ENCODE peak calls at places on chromosome 17, in eight cellular contexts. One of them, this sample, is unnamed.

GRCh38 chr17:11300738-11301137 is 59.7 kb downstream of the SHISA6 start:
- DNase-seq in GM20000: no peak
- DNase-seq in prostate gland: no peak
- DNase-seq in coronary artery: no peak
- DNase-seq in body of pancreas: no peak
- DNase-seq in upper lobe of right lung: no peak
- DNase-seq in ovary: no peak
- DNase-seq in RWPE1: no peak
- DNase-seq in this sample: no peak

GRCh38 chr17:81832608-81833159 is 407 bp downstream of the MCRIP1 start:
- DNase-seq in body of pancreas: peak; percentile 42
- DNase-seq in GM20000: peak; percentile 67
- DNase-seq in upper lobe of right lung: peak; percentile 81
- DNase-seq in RWPE1: no peak
- DNase-seq in coronary artery: peak; percentile 81
- DNase-seq in prostate gland: no peak
- DNase-seq in ovary: peak; percentile 47
- DNase-seq in this sample: peak; percentile 67

GRCh38 chr17:46117117-46117516 is 76.1 kb downstream of the KANSL1 start:
- DNase-seq in coronary artery: no peak
- DNase-seq in prostate gland: no peak
- DNase-seq in body of pancreas: no peak
- DNase-seq in ovary: no peak
- DNase-seq in upper lobe of right lung: no peak
- DNase-seq in GM20000: no peak
- DNase-seq in RWPE1: no peak
- DNase-seq in this sample: no peak

GRCh38 chr17:43661699-43662431 is at the start of gene MEOX1:
- DNase-seq in ovary: no peak
- DNase-seq in coronary artery: no peak
- DNase-seq in body of pancreas: no peak
- DNase-seq in upper lobe of right lung: no peak
- DNase-seq in prostate gland: no peak
- DNase-seq in GM20000: peak; percentile 66
- DNase-seq in RWPE1: peak; percentile 71
- DNase-seq in this sample: peak; percentile 72

GRCh38 chr17:61416211-61416539 is 16.5 kb downstream of the TBX2 start:
- DNase-seq in prostate gland: no peak
- DNase-seq in coronary artery: no peak
- DNase-seq in ovary: no peak
- DNase-seq in RWPE1: no peak
- DNase-seq in body of pancreas: no peak
- DNase-seq in upper lobe of right lung: no peak
- DNase-seq in GM20000: peak; percentile 18
- DNase-seq in this sample: no peak

GRCh38 chr17:12301551-12301950 is 280.9 kb downstream of the MAP2K4 start:
- DNase-seq in ovary: no peak
- DNase-seq in coronary artery: no peak
- DNase-seq in RWPE1: no peak
- DNase-seq in prostate gland: no peak
- DNase-seq in GM20000: no peak
- DNase-seq in body of pancreas: no peak
- DNase-seq in upper lobe of right lung: no peak
- DNase-seq in this sample: no peak

GRCh38 chr17:41917957-41918391 is 777 bp downstream of the ACLY start:
- DNase-seq in coronary artery: peak; percentile 79
- DNase-seq in body of pancreas: peak; percentile 61
- DNase-seq in upper lobe of right lung: peak; percentile 82
- DNase-seq in RWPE1: peak; percentile 30
- DNase-seq in prostate gland: peak; percentile 44
- DNase-seq in ovary: peak; percentile 79
- DNase-seq in GM20000: peak; percentile 32
- DNase-seq in this sample: no peak

GRCh38 chr17:6456914-6457687 is 12.8 kb downstream of the PIMREG start:
- DNase-seq in RWPE1: peak; percentile 53
- DNase-seq in GM20000: no peak
- DNase-seq in ovary: peak; percentile 24
- DNase-seq in upper lobe of right lung: peak; percentile 38
- DNase-seq in coronary artery: no peak
- DNase-seq in prostate gland: no peak
- DNase-seq in body of pancreas: no peak
- DNase-seq in this sample: no peak

GRCh38 chr17:60524463-60525346 is 1.3 kb downstream of the APPBP2 start:
- DNase-seq in prostate gland: no peak
- DNase-seq in RWPE1: no peak
- DNase-seq in body of pancreas: no peak
- DNase-seq in ovary: no peak
- DNase-seq in coronary artery: no peak
- DNase-seq in GM20000: no peak
- DNase-seq in upper lobe of right lung: no peak
- DNase-seq in this sample: no peak

GRCh38 chr17:2892305-2892971 is 96.2 kb downstream of the RAP1GAP2 start:
- DNase-seq in upper lobe of right lung: no peak
- DNase-seq in coronary artery: no peak
- DNase-seq in RWPE1: peak; percentile 93
- DNase-seq in GM20000: no peak
- DNase-seq in ovary: no peak
- DNase-seq in body of pancreas: peak; percentile 91
- DNase-seq in prostate gland: no peak
- DNase-seq in this sample: no peak

GRCh38 chr17:82266142-82266541 is 7.4 kb downstream of the CSNK1D start:
- DNase-seq in upper lobe of right lung: no peak
- DNase-seq in coronary artery: no peak
- DNase-seq in GM20000: no peak
- DNase-seq in body of pancreas: no peak
- DNase-seq in ovary: no peak
- DNase-seq in prostate gland: no peak
- DNase-seq in RWPE1: no peak
- DNase-seq in this sample: no peak

GRCh38 chr17:57644311-57644710 is 100.8 kb downstream of the CCDC182 start:
- DNase-seq in RWPE1: no peak
- DNase-seq in coronary artery: no peak
- DNase-seq in ovary: no peak
- DNase-seq in upper lobe of right lung: no peak
- DNase-seq in body of pancreas: no peak
- DNase-seq in GM20000: no peak
- DNase-seq in prostate gland: no peak
- DNase-seq in this sample: no peak

GRCh38 chr17:79465011-79466006 is 145.5 kb downstream of the RBFOX3 start:
- DNase-seq in GM20000: no peak
- DNase-seq in upper lobe of right lung: no peak
- DNase-seq in RWPE1: no peak
- DNase-seq in prostate gland: no peak
- DNase-seq in body of pancreas: peak; percentile 19
- DNase-seq in coronary artery: no peak
- DNase-seq in ovary: no peak
- DNase-seq in this sample: no peak

GRCh38 chr17:33964344-33964979 is 290.6 kb upstream of the CCL2 start:
- DNase-seq in prostate gland: no peak
- DNase-seq in RWPE1: no peak
- DNase-seq in GM20000: peak; percentile 76
- DNase-seq in upper lobe of right lung: no peak
- DNase-seq in coronary artery: no peak
- DNase-seq in ovary: no peak
- DNase-seq in body of pancreas: peak; percentile 52
- DNase-seq in this sample: peak; percentile 64

GRCh38 chr17:63848834-63849689 is 6.6 kb upstream of the SMARCD2 start:
- DNase-seq in prostate gland: peak; percentile 80
- DNase-seq in GM20000: peak; percentile 96
- DNase-seq in coronary artery: peak; percentile 93
- DNase-seq in RWPE1: peak; percentile 92
- DNase-seq in upper lobe of right lung: peak; percentile 96
- DNase-seq in ovary: peak; percentile 90
- DNase-seq in body of pancreas: peak; percentile 95
- DNase-seq in this sample: peak; percentile 98
- TF ChIP-seq CTCF in prostate gland: peak; percentile 61
- TF ChIP-seq CTCF in GM20000: peak; percentile 83
- TF ChIP-seq CTCF in coronary artery: peak; percentile 25
- TF ChIP-seq CTCF in RWPE1: peak; percentile 88
- TF ChIP-seq CTCF in upper lobe of right lung: peak; percentile 62
- TF ChIP-seq CTCF in ovary: peak; percentile 83
- TF ChIP-seq CTCF in body of pancreas: peak; percentile 89
- TF ChIP-seq CTCF in this sample: peak; percentile 86

DNA sequence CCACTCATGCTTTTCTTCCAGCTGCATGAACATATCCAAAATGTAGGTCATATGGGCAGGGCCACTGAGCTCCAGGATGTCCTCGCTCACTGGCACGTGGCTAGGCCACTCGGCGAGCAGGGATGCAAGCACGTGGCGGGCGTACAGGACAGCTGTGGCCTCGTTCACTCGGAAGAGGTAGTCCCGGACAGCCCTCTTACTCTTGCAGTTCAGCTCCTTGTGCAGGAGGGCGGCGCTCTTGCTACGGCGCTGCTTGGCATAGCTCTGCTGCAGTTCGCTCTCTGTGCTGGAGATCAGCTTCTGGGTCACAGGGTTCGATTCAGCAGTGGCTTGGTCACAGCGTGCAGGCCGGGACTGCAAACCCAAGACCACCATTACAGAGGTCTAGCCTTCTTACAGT is 53.1 kb upstream of the ATP2A3 start:
- DNase-seq in GM20000: no peak
- DNase-seq in ovary: no peak
- DNase-seq in RWPE1: no peak
- DNase-seq in prostate gland: no peak
- DNase-seq in body of pancreas: no peak
- DNase-seq in coronary artery: no peak
- DNase-seq in upper lobe of right lung: no peak
- DNase-seq in this sample: no peak
- TF ChIP-seq CTCF in GM20000: peak; percentile 4
- TF ChIP-seq CTCF in ovary: no peak
- TF ChIP-seq CTCF in RWPE1: no peak
- TF ChIP-seq CTCF in prostate gland: no peak
- TF ChIP-seq CTCF in body of pancreas: no peak
- TF ChIP-seq CTCF in coronary artery: no peak
- TF ChIP-seq CTCF in upper lobe of right lung: peak; percentile 15
- TF ChIP-seq CTCF in this sample: peak; percentile 24

GRCh38 chr17:7490144-7490543 is 6.0 kb downstream of the POLR2A start:
- DNase-seq in body of pancreas: no peak
- DNase-seq in prostate gland: no peak
- DNase-seq in upper lobe of right lung: no peak
- DNase-seq in coronary artery: no peak
- DNase-seq in ovary: no peak
- DNase-seq in RWPE1: no peak
- DNase-seq in GM20000: no peak
- DNase-seq in this sample: no peak

GRCh38 chr17:7486181-7486580 is 2.0 kb downstream of the POLR2A start:
- DNase-seq in upper lobe of right lung: no peak
- DNase-seq in coronary artery: no peak
- DNase-seq in ovary: no peak
- DNase-seq in RWPE1: no peak
- DNase-seq in prostate gland: no peak
- DNase-seq in GM20000: no peak
- DNase-seq in body of pancreas: no peak
- DNase-seq in this sample: no peak

GRCh38 chr17:7483238-7484066 is 714 bp upstream of the POLR2A start:
- DNase-seq in prostate gland: peak; percentile 95
- DNase-seq in upper lobe of right lung: peak; percentile 95
- DNase-seq in RWPE1: peak; percentile 92
- DNase-seq in GM20000: peak; percentile 93
- DNase-seq in ovary: peak; percentile 94
- DNase-seq in body of pancreas: peak; percentile 97
- DNase-seq in coronary artery: peak; percentile 98
- DNase-seq in this sample: peak; percentile 92

GRCh38 chr17:7484067-7484963 is at the start of gene POLR2A:
- DNase-seq in GM20000: peak; percentile 96
- DNase-seq in body of pancreas: peak; percentile 98
- DNase-seq in ovary: peak; percentile 99
- DNase-seq in coronary artery: peak; percentile 100
- DNase-seq in upper lobe of right lung: peak; percentile 99
- DNase-seq in RWPE1: peak; percentile 99
- DNase-seq in prostate gland: peak; percentile 97
- DNase-seq in this sample: peak; percentile 99

GRCh38 chr17:7484964-7485377 is 805 bp downstream of the POLR2A start:
- DNase-seq in prostate gland: no peak
- DNase-seq in RWPE1: no peak
- DNase-seq in GM20000: no peak
- DNase-seq in body of pancreas: no peak
- DNase-seq in ovary: no peak
- DNase-seq in upper lobe of right lung: no peak
- DNase-seq in coronary artery: no peak
- DNase-seq in this sample: no peak
- TF ChIP-seq CTCF in prostate gland: no peak
- TF ChIP-seq CTCF in RWPE1: no peak
- TF ChIP-seq CTCF in GM20000: no peak
- TF ChIP-seq CTCF in body of pancreas: no peak
- TF ChIP-seq CTCF in ovary: no peak
- TF ChIP-seq CTCF in upper lobe of right lung: peak; percentile 19
- TF ChIP-seq CTCF in coronary artery: no peak
- TF ChIP-seq CTCF in this sample: no peak

DNA sequence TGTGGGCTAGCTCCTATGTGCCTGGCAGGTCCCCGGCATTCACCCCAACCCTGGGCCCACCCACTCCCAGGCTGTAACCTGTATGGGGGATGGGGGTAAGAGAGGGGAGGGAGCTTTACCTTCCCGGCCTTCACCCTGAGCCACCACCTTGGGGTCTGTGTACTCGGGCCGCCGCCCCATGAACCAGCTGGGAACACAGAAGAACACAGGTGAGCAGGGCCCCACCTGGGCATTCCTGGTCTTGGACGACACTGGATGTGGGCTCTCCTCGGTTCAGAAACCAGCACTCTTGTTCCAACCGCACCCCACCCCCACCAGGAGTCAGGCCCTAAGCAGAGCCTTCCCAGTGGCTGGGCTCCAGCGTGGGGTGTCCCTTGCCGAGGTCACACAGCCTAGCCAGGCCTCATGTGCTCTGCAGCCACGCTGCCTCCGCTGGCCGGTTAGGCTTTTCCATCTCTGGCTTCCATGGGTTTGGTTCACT is 18.8 kb downstream of the B9D1 start:
- DNase-seq in body of pancreas: no peak
- DNase-seq in prostate gland: no peak
- DNase-seq in ovary: no peak
- DNase-seq in upper lobe of right lung: peak; percentile 62
- DNase-seq in coronary artery: peak; percentile 68
- DNase-seq in RWPE1: no peak
- DNase-seq in GM20000: no peak
- DNase-seq in this sample: no peak
- TF ChIP-seq CTCF in body of pancreas: no peak
- TF ChIP-seq CTCF in prostate gland: no peak
- TF ChIP-seq CTCF in ovary: no peak
- TF ChIP-seq CTCF in upper lobe of right lung: no peak
- TF ChIP-seq CTCF in coronary artery: no peak
- TF ChIP-seq CTCF in RWPE1: no peak
- TF ChIP-seq CTCF in GM20000: no peak
- TF ChIP-seq CTCF in this sample: no peak

This sample was measured in GM13976.